ENCODE peak calls at places on chromosome 14, in eight cellular contexts. N is stomach, A is breast epithelium, S is tibial nerve, C is Peyer's patch, H is thyroid gland, M is right lobe of liver, J is IMR-90. Z is an unnamed sample.

GRCh38 chr14:69398818-69399210 is 322 bp downstream of the SLC39A9 start:
- DNase-seq in J (no peak), H (no peak), S (peak; percentile 6), M (no peak), N (no peak), A (no peak), C (no peak), Z (no peak)

GRCh38 chr14:48111151-48111550 is 435.7 kb upstream of the MDGA2 start:
- DNase-seq in C (no peak), H (no peak), N (no peak), S (no peak), A (no peak), J (no peak), M (no peak), Z (no peak)

GRCh38 chr14:63624701-63625100 is 17.0 kb downstream of the WDR89 start:
- DNase-seq in H (no peak), C (no peak), A (no peak), N (no peak), J (no peak), S (no peak), M (no peak), Z (no peak)

GRCh38 chr14:104924421-104925213 is at the start of gene PLD4:
- DNase-seq in C (peak; percentile 69), J (no peak), A (no peak), H (no peak), S (no peak), M (no peak), N (no peak), Z (no peak)

GRCh38 chr14:104436741-104437701 is 142.5 kb upstream of the C14orf180 start:
- DNase-seq in N (peak; percentile 23), J (no peak), M (peak; percentile 21), A (no peak), C (no peak), H (no peak), S (peak; percentile 3), Z (no peak)

GRCh38 chr14:105945891-105946290 is 419.5 kb downstream of the TMEM121 start:
- DNase-seq in J (no peak), N (no peak), C (no peak), A (no peak), H (no peak), M (no peak), S (no peak), Z (no peak)

GRCh38 chr14:91367173-91368171 is 50.1 kb downstream of the CCDC88C start:
- DNase-seq in S (no peak), A (peak; percentile 75), H (no peak), N (peak; percentile 85), C (peak; percentile 80), J (peak; percentile 66), M (no peak), Z (no peak)

GRCh38 chr14:67411820-67412421 is at the start of gene PLEK2:
- DNase-seq in J (no peak), S (no peak), N (peak; percentile 80), A (peak; percentile 31), H (peak; percentile 86), C (peak; percentile 18), M (peak; percentile 71), Z (peak; percentile 23)

GRCh38 chr14:81927069-81927468 is 393.4 kb upstream of the SEL1L start:
- DNase-seq in C (no peak), N (no peak), J (no peak), H (no peak), M (no peak), A (no peak), S (no peak), Z (no peak)

GRCh38 chr14:50830044-50830931 is 674 bp downstream of the NIN start:
- DNase-seq in N (peak; percentile 51), C (peak; percentile 69), A (peak; percentile 29), H (peak; percentile 49), S (peak; percentile 42), J (peak; percentile 41), M (peak; percentile 69), Z (peak; percentile 34)

GRCh38 chr14:32633214-32633864 is 304.2 kb downstream of the AKAP6 start:
- DNase-seq in A (no peak), M (no peak), C (no peak), H (no peak), N (no peak), J (no peak), S (no peak), Z (no peak)

GRCh38 chr14:69694730-69695663 is 71.9 kb upstream of the SRSF5 start:
- DNase-seq in M (no peak), J (peak; percentile 63), H (peak; percentile 17), C (no peak), A (no peak), S (no peak), N (no peak), Z (no peak)

GRCh38 chr14:55802986-55803431 is 223.0 kb downstream of the KTN1 start:
- DNase-seq in S (no peak), J (peak; percentile 31), N (no peak), C (no peak), H (no peak), M (no peak), A (no peak), Z (no peak)

GRCh38 chr14:91307652-91308051 is 63.1 kb upstream of the GPR68 start:
- DNase-seq in J (no peak), S (no peak), A (no peak), C (no peak), H (no peak), N (no peak), M (no peak), Z (no peak)

GRCh38 chr14:37091651-37092050 is 80.8 kb downstream of the SLC25A21 start:
- DNase-seq in J (peak; percentile 23), S (no peak), A (no peak), H (no peak), M (no peak), N (no peak), C (no peak), Z (no peak)

GRCh38 chr14:50607181-50607580 is 47.2 kb downstream of the ATL1 start:
- DNase-seq in S (no peak), H (no peak), J (peak; percentile 63), A (peak; percentile 50), C (no peak), M (no peak), N (no peak), Z (no peak)

GRCh38 chr14:35257809-35258208 is 34.4 kb upstream of the PSMA6 start:
- DNase-seq in C (no peak), J (peak; percentile 55), N (no peak), H (no peak), S (no peak), A (no peak), M (no peak), Z (no peak)

GRCh38 chr14:53808042-53808441 is 148.6 kb downstream of the BMP4 start:
- DNase-seq in A (no peak), H (no peak), N (no peak), S (no peak), C (no peak), M (no peak), J (no peak), Z (no peak)

DNA sequence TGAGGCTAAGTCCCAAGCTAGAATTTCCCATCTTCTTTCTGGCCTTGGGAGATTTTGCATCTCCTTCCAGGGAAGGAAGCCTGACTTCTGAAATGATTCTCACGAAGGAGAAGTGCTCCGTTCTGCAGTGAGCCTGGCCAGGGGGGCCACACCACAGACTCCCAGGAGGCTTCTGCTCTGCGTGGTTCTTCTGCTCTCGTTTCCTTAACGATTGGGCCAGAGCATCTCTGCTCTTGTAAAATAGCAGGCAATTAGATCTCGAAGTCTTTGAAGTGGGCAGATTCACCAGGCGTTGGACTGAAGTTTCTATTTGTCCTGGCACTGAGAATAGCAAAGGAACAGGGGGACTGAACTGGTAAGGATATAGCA is 6.7 kb upstream of the BATF start:
- DNase-seq in M (no peak), S (no peak), N (no peak), A (no peak), H (no peak), C (peak; percentile 77), J (no peak), Z (no peak)
- H3K4me3 ChIP-seq in M (no peak overlapping the region), S (peak overlapping the region; percentile 35), N (peak overlapping the region; percentile 36), A (peak overlapping the region; percentile 62), H (no peak overlapping the region), C (peak overlapping the region; percentile 25), J (no peak overlapping the region), Z (peak overlapping the region; percentile 55)

GRCh38 chr14:102878970-102879460 is 43.4 kb upstream of the AMN start:
- DNase-seq in J (no peak), S (no peak), M (peak; percentile 56), N (no peak), A (no peak), C (no peak), H (peak; percentile 77), Z (no peak)
- TF ChIP-seq POLR2A in J (no peak), S (no peak), M (no peak), N (no peak), A (no peak), C (no peak), H (no peak), Z (no peak)

DNA sequence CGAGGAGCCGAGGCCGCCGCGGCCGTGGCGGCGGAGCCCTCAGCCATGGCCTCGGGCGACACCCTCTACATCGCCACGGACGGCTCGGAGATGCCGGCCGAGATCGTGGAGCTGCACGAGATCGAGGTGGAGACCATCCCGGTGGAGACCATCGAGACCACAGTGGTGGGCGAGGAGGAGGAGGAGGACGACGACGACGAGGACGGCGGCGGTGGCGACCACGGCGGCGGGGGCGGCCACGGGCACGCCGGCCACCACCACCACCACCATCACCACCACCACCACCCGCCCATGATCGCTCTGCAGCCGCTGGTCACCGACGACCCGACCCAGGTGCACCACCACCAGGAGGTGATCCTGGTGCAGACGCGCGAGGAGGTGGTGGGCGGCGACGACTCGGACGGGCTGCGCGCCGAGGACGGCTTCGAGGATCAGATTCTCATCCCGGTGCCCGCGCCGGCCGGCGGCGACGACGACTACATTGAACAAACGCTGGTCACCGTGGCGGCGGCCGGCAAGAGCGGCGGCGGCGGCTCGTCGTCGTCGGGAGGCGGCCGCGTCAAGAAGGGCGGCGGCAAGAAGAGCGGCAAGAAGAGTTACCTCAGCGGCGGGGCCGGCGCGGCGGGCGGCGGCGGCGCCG is 376 bp downstream of the YY1 start:
- DNase-seq in A (peak; percentile 25), M (peak; percentile 55), S (no peak), H (peak; percentile 15), C (no peak), N (no peak), J (no peak), Z (no peak)
- H3K4me1 ChIP-seq in A (no peaks in the 10 kb centered on the region), M (peaks cover 2% of the 10 kb centered on the region), S (peaks cover 30% of the 10 kb centered on the region), H (peaks cover 42% of the 10 kb centered on the region), C (peaks cover 5% of the 10 kb centered on the region), N (peaks cover 68% of the 10 kb centered on the region), J (peaks cover 3% of the 10 kb centered on the region), Z (peaks cover 22% of the 10 kb centered on the region)

DNA sequence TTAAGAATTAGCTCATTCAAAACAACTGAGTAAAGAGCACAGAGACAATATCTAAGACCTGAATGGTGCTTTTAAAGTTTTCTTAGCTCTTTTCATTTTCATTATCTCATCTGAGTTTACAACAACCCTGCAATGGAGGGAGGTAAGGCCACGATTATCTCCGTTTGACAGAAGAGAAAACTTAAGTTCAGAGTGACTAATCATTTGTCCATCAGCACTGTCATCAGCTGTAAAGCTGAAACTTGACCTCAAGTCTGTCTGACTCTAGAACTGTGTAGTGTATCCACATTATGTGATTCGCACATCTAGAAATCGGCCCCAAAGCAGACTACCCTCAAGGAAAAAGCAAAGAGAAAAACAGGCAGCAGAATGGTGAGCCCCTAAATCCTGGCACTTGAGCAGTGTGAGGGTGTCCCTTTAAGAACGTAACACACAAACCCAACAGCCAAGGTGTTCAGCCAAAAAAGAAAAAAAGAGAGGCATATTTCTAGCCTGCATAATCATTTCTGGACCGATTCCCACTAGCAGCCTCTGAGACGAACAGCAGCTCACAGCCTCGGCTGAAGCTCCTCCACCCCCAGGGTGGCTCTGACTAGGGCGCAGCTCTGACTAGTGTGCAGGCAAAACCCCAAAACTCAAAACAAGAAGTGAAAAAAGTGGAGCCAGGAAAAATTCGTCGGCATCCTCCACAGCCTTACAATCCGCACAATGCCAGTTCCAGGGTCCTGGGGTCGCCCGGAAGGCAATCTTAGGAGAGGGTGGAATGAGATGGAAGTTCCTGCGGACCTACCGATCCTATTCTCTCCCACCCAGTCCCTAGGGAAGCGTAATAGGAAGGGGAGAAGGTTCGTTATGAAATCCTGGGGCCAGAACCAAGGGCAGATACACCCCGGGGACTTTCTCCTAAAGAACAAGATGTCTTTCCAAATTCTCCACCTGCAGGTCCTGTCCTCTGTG is 1.5 kb downstream of the STXBP6 start:
- DNase-seq in A (no peak), C (no peak), M (no peak), N (peak; percentile 34), H (peak; percentile 65), S (peak; percentile 50), J (peak; percentile 86), Z (no peak)
- H3K4me3 ChIP-seq in A (peak overlapping the region; percentile 84), C (peak overlapping the region; percentile 52), M (peak overlapping the region; percentile 62), N (peak overlapping the region; percentile 64), H (peak overlapping the region; percentile 77), S (peak overlapping the region; percentile 55), J (peak overlapping the region; percentile 84), Z (peak overlapping the region; percentile 67)

Z was measured in testis.